ENCODE peak calls at places on chromosomes 4 and X, in ten cellular contexts. C is neural progenitor cell, Z is ureter, T is NCI-H748 treated with DMSO at 0.1 percent for 48 hours, R is IMR-90, D is substantia nigra, I is PC-3, U is NCI-H1105, J is KBM-7, M is stomach. L is an unnamed sample.

GRCh38 chr4:119172223-119172622 is 36.6 kb downstream of the MYOZ2 start:
- DNase-seq in C (no peak), Z (no peak), T (no peak), R (peak), D (no peak), I (peak), U (no peak), J (no peak), M (no peak), L (no peak)

GRCh38 chr4:89739589-89739988 is 97.4 kb downstream of the SNCA start:
- DNase-seq in C (no peak), Z (no peak), T (no peak), R (no peak), D (no peak), I (no peak), U (no peak), J (no peak), M (no peak), L (no peak)

GRCh38 chr4:29588615-29589014 is 1131.6 kb upstream of the PCDH7 start:
- DNase-seq in C (no peak), Z (no peak), T (no peak), R (peak), D (no peak), I (peak), U (no peak), J (no peak), M (no peak), L (no peak)

GRCh38 chrX:14003028-14003427 is 26.7 kb downstream of the GEMIN8 start:
- DNase-seq in C (no peak), Z (no peak), T (no peak), R (no peak), D (no peak), I (no peak), U (no peak), J (no peak), M (no peak), L (no peak)

GRCh38 chr4:150070464-150071170 is 7.6 kb upstream of the DCLK2 start:
- DNase-seq in C (no peak), Z (no peak), T (no peak), R (no peak), D (no peak), I (no peak), U (no peak), J (no peak), M (no peak), L (no peak)

GRCh38 chr4:156829194-156829593 is 142.4 kb downstream of the PDGFC start:
- DNase-seq in C (no peak), Z (no peak), T (no peak), R (peak), D (no peak), I (no peak), U (no peak), J (no peak), M (no peak), L (no peak)

GRCh38 chr4:85703098-85703497 is 228.1 kb downstream of the ARHGAP24 start:
- DNase-seq in C (no peak), Z (no peak), T (no peak), R (no peak), D (no peak), I (no peak), U (no peak), J (no peak), M (no peak), L (no peak)

GRCh38 chr4:84684361-84684760 is 101.4 kb downstream of the CDS1 start:
- DNase-seq in C (no peak), Z (no peak), T (no peak), R (no peak), D (no peak), I (no peak), U (no peak), J (no peak), M (no peak), L (no peak)

GRCh38 chr4:8848507-8849265 is 23.0 kb downstream of the HMX1 start:
- DNase-seq in C (no peak), Z (no peak), T (no peak), R (no peak), D (no peak), I (no peak), U (no peak), J (no peak), M (no peak), L (no peak)